ENCODE peak calls at places on chromosomes 13 and 19, in nine cellular contexts. One of them, this sample, is unnamed.

GRCh38 chr13:51501592-51502205 is 48.9 kb upstream of the INTS6 start:
- DNase-seq in lung: no peak
- DNase-seq in brain microvascular endothelial cell: no peak
- DNase-seq in cardiac fibroblast: peak; percentile 79
- DNase-seq in breast epithelium: no peak
- DNase-seq in adrenal gland: no peak
- DNase-seq in GM06990: no peak
- DNase-seq in SK-N-SH: no peak
- DNase-seq in esophagus squamous epithelium: no peak
- DNase-seq in this sample: peak; percentile 46

GRCh38 chr19:55437410-55437809 is 5.7 kb downstream of the SHISA7 start:
- DNase-seq in esophagus squamous epithelium: no peak
- DNase-seq in brain microvascular endothelial cell: peak; percentile 56
- DNase-seq in adrenal gland: peak; percentile 67
- DNase-seq in GM06990: no peak
- DNase-seq in breast epithelium: peak; percentile 68
- DNase-seq in lung: peak; percentile 70
- DNase-seq in SK-N-SH: no peak
- DNase-seq in cardiac fibroblast: peak; percentile 66
- DNase-seq in this sample: peak; percentile 63

GRCh38 chr13:76991432-76991795 is 467 bp upstream of the CLN5 start:
- DNase-seq in brain microvascular endothelial cell: no peak
- DNase-seq in esophagus squamous epithelium: peak; percentile 44
- DNase-seq in breast epithelium: no peak
- DNase-seq in lung: peak; percentile 44
- DNase-seq in SK-N-SH: no peak
- DNase-seq in GM06990: no peak
- DNase-seq in adrenal gland: peak; percentile 28
- DNase-seq in cardiac fibroblast: no peak
- DNase-seq in this sample: no peak

GRCh38 chr19:58261968-58262921 is 16.5 kb upstream of the ZNF8 start:
- DNase-seq in GM06990: no peak
- DNase-seq in brain microvascular endothelial cell: no peak
- DNase-seq in adrenal gland: no peak
- DNase-seq in lung: no peak
- DNase-seq in breast epithelium: no peak
- DNase-seq in SK-N-SH: no peak
- DNase-seq in esophagus squamous epithelium: no peak
- DNase-seq in cardiac fibroblast: peak; percentile 29
- DNase-seq in this sample: peak; percentile 4

GRCh38 chr13:73323615-73324014 is 264.8 kb downstream of the KLF5 start:
- DNase-seq in GM06990: no peak
- DNase-seq in esophagus squamous epithelium: no peak
- DNase-seq in brain microvascular endothelial cell: no peak
- DNase-seq in cardiac fibroblast: no peak
- DNase-seq in SK-N-SH: no peak
- DNase-seq in breast epithelium: no peak
- DNase-seq in lung: no peak
- DNase-seq in adrenal gland: no peak
- DNase-seq in this sample: no peak

GRCh38 chr19:46241676-46242075 is 12.1 kb downstream of the IGFL1 start:
- DNase-seq in adrenal gland: no peak
- DNase-seq in esophagus squamous epithelium: no peak
- DNase-seq in cardiac fibroblast: no peak
- DNase-seq in SK-N-SH: no peak
- DNase-seq in brain microvascular endothelial cell: no peak
- DNase-seq in breast epithelium: no peak
- DNase-seq in GM06990: no peak
- DNase-seq in lung: no peak
- DNase-seq in this sample: no peak

GRCh38 chr19:47713046-47714021 is at the start of gene EHD2:
- DNase-seq in SK-N-SH: peak; percentile 88
- DNase-seq in esophagus squamous epithelium: no peak
- DNase-seq in lung: peak; percentile 74
- DNase-seq in cardiac fibroblast: peak; percentile 81
- DNase-seq in adrenal gland: peak; percentile 68
- DNase-seq in GM06990: no peak
- DNase-seq in brain microvascular endothelial cell: peak; percentile 44
- DNase-seq in breast epithelium: peak; percentile 70
- DNase-seq in this sample: peak; percentile 78

GRCh38 chr19:42284641-42285341 is 15.7 kb downstream of the CIC start:
- DNase-seq in brain microvascular endothelial cell: no peak
- DNase-seq in lung: no peak
- DNase-seq in GM06990: no peak
- DNase-seq in cardiac fibroblast: no peak
- DNase-seq in esophagus squamous epithelium: no peak
- DNase-seq in SK-N-SH: no peak
- DNase-seq in adrenal gland: peak; percentile 43
- DNase-seq in breast epithelium: no peak
- DNase-seq in this sample: no peak

GRCh38 chr19:35944553-35944952 is 8.4 kb downstream of the LRFN3 start:
- DNase-seq in GM06990: no peak
- DNase-seq in SK-N-SH: no peak
- DNase-seq in adrenal gland: no peak
- DNase-seq in esophagus squamous epithelium: no peak
- DNase-seq in brain microvascular endothelial cell: no peak
- DNase-seq in cardiac fibroblast: no peak
- DNase-seq in lung: no peak
- DNase-seq in breast epithelium: no peak
- DNase-seq in this sample: no peak

GRCh38 chr13:54989418-54989817 is 1960.8 kb downstream of the OLFM4 start:
- DNase-seq in GM06990: no peak
- DNase-seq in adrenal gland: no peak
- DNase-seq in lung: no peak
- DNase-seq in esophagus squamous epithelium: no peak
- DNase-seq in breast epithelium: no peak
- DNase-seq in brain microvascular endothelial cell: no peak
- DNase-seq in SK-N-SH: no peak
- DNase-seq in cardiac fibroblast: no peak
- DNase-seq in this sample: no peak

GRCh38 chr13:94967183-94968039 is 255.1 kb upstream of the SOX21 start:
- DNase-seq in adrenal gland: peak; percentile 11
- DNase-seq in breast epithelium: no peak
- DNase-seq in SK-N-SH: peak; percentile 79
- DNase-seq in brain microvascular endothelial cell: no peak
- DNase-seq in esophagus squamous epithelium: no peak
- DNase-seq in GM06990: peak; percentile 24
- DNase-seq in lung: no peak
- DNase-seq in cardiac fibroblast: no peak
- DNase-seq in this sample: peak; percentile 8

DNA sequence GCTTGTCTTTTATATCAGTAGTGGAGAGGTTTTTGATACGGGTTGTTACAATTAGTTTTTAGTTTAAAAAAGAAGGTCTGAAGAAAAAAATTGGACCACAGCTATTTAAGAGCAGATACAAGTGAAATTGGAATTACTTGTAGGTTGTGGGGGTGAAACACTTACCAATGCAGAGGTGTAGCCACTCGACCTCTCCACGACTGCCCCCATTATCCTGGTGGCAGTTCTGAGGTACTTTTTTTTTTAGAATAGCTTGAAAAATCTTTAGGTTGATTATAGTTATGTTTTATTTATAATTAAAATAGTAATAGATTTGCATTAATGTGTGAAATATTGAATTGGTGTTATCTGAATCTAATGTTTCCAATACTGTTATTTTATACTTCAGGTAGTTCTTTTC is 60.7 kb downstream of the PAN3 start:
- DNase-seq in brain microvascular endothelial cell: no peak
- DNase-seq in esophagus squamous epithelium: no peak
- DNase-seq in GM06990: no peak
- DNase-seq in lung: no peak
- DNase-seq in adrenal gland: no peak
- DNase-seq in breast epithelium: no peak
- DNase-seq in SK-N-SH: no peak
- DNase-seq in cardiac fibroblast: no peak
- DNase-seq in this sample: no peak
- TF ChIP-seq CTCF in brain microvascular endothelial cell: peak; percentile 22
- TF ChIP-seq CTCF in esophagus squamous epithelium: no peak
- TF ChIP-seq CTCF in GM06990: no peak
- TF ChIP-seq CTCF in lung: no peak
- TF ChIP-seq CTCF in adrenal gland: no peak
- TF ChIP-seq CTCF in breast epithelium: no peak
- TF ChIP-seq CTCF in SK-N-SH: no peak
- TF ChIP-seq CTCF in cardiac fibroblast: peak; percentile 11
- TF ChIP-seq CTCF in this sample: peak; percentile 24

GRCh38 chr13:32428581-32429072 is 697 bp upstream of the N4BP2L1 start:
- DNase-seq in SK-N-SH: no peak
- DNase-seq in breast epithelium: no peak
- DNase-seq in cardiac fibroblast: no peak
- DNase-seq in brain microvascular endothelial cell: no peak
- DNase-seq in adrenal gland: no peak
- DNase-seq in GM06990: no peak
- DNase-seq in lung: no peak
- DNase-seq in esophagus squamous epithelium: no peak
- DNase-seq in this sample: no peak

GRCh38 chr13:32426981-32427851 is 714 bp downstream of the N4BP2L1 start:
- DNase-seq in cardiac fibroblast: peak; percentile 19
- DNase-seq in lung: peak; percentile 51
- DNase-seq in SK-N-SH: peak; percentile 80
- DNase-seq in GM06990: peak; percentile 79
- DNase-seq in esophagus squamous epithelium: no peak
- DNase-seq in adrenal gland: peak; percentile 46
- DNase-seq in brain microvascular endothelial cell: no peak
- DNase-seq in breast epithelium: peak; percentile 62
- DNase-seq in this sample: peak; percentile 13

GRCh38 chr13:32427852-32428580 is at the start of gene N4BP2L1:
- DNase-seq in GM06990: peak; percentile 87
- DNase-seq in lung: peak; percentile 74
- DNase-seq in breast epithelium: peak; percentile 64
- DNase-seq in cardiac fibroblast: peak; percentile 44
- DNase-seq in adrenal gland: peak; percentile 67
- DNase-seq in SK-N-SH: peak; percentile 87
- DNase-seq in brain microvascular endothelial cell: peak; percentile 22
- DNase-seq in esophagus squamous epithelium: peak; percentile 45
- DNase-seq in this sample: peak; percentile 36

GRCh38 chr13:32425158-32425557 is 2.8 kb downstream of the N4BP2L1 start:
- DNase-seq in breast epithelium: no peak
- DNase-seq in brain microvascular endothelial cell: no peak
- DNase-seq in adrenal gland: no peak
- DNase-seq in GM06990: no peak
- DNase-seq in lung: no peak
- DNase-seq in cardiac fibroblast: no peak
- DNase-seq in esophagus squamous epithelium: no peak
- DNase-seq in SK-N-SH: no peak
- DNase-seq in this sample: no peak

DNA sequence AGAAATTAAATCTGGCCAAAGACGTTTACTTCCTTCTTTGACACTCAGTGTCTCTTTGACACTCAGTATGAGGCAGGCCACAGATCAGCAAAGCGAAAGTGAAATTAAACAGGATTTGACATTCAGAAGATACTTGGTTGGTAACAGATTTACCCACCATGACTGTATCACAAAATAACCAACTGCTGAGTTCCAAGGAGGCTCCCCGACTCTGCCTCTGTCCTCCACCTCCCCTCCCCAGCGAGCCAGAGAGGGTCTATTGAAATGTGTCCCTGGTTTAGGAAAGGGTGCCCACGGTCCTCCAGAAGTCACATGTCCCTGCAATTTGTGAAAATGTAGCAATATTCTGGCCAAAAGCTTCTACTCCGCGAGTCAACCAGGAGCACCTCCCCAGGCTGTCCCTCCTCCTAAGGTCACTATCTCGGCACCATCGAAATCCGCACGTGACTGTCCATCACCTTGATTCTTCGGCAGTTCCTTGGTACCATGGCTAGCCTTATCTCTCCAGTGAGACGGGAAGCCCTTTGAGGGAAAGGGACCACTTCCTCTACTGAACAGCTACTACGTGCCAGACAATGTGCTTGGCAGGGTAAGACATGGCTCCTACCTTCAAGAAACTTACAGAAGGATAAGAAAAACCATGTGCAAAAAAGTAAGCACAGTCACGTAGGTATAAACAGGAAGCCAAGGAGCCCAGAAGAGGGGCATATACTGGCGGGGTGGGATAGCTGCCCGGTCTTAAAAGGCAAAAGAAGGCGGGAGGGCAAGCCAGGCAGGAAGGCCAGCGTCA is 1.5 kb downstream of the N4BP2L1 start:
- DNase-seq in lung: no peak
- DNase-seq in brain microvascular endothelial cell: no peak
- DNase-seq in SK-N-SH: no peak
- DNase-seq in esophagus squamous epithelium: no peak
- DNase-seq in adrenal gland: no peak
- DNase-seq in breast epithelium: no peak
- DNase-seq in cardiac fibroblast: peak; percentile 34
- DNase-seq in GM06990: peak; percentile 65
- DNase-seq in this sample: peak; percentile 9
- H3K4me3 ChIP-seq in lung: peak overlapping the region; percentile 74
- H3K4me3 ChIP-seq in brain microvascular endothelial cell: peak overlapping the region; percentile 66
- H3K4me3 ChIP-seq in SK-N-SH: peak overlapping the region; percentile 71
- H3K4me3 ChIP-seq in esophagus squamous epithelium: peak overlapping the region; percentile 71
- H3K4me3 ChIP-seq in adrenal gland: peak overlapping the region; percentile 87
- H3K4me3 ChIP-seq in breast epithelium: peak overlapping the region; percentile 84
- H3K4me3 ChIP-seq in cardiac fibroblast: peak overlapping the region; percentile 58
- H3K4me3 ChIP-seq in GM06990: peak overlapping the region; percentile 82
- H3K4me3 ChIP-seq in this sample: peak overlapping the region; percentile 66

GRCh38 chr19:660793-661426 is 2.1 kb downstream of the RNF126 start:
- DNase-seq in cardiac fibroblast: no peak
- DNase-seq in lung: no peak
- DNase-seq in breast epithelium: no peak
- DNase-seq in esophagus squamous epithelium: no peak
- DNase-seq in GM06990: no peak
- DNase-seq in SK-N-SH: no peak
- DNase-seq in adrenal gland: peak; percentile 62
- DNase-seq in brain microvascular endothelial cell: no peak
- DNase-seq in this sample: no peak

GRCh38 chr19:657611-658010 is 5.4 kb downstream of the RNF126 start:
- DNase-seq in cardiac fibroblast: no peak
- DNase-seq in SK-N-SH: no peak
- DNase-seq in adrenal gland: no peak
- DNase-seq in GM06990: no peak
- DNase-seq in esophagus squamous epithelium: no peak
- DNase-seq in lung: no peak
- DNase-seq in brain microvascular endothelial cell: no peak
- DNase-seq in breast epithelium: no peak
- DNase-seq in this sample: no peak

GRCh38 chr19:658059-658839 is 4.8 kb downstream of the RNF126 start:
- DNase-seq in brain microvascular endothelial cell: no peak
- DNase-seq in cardiac fibroblast: no peak
- DNase-seq in breast epithelium: no peak
- DNase-seq in SK-N-SH: no peak
- DNase-seq in adrenal gland: no peak
- DNase-seq in esophagus squamous epithelium: no peak
- DNase-seq in lung: no peak
- DNase-seq in GM06990: no peak
- DNase-seq in this sample: no peak

GRCh38 chr19:656751-657559 is 6.1 kb downstream of the RNF126 start:
- DNase-seq in breast epithelium: no peak
- DNase-seq in esophagus squamous epithelium: no peak
- DNase-seq in GM06990: no peak
- DNase-seq in SK-N-SH: no peak
- DNase-seq in adrenal gland: no peak
- DNase-seq in brain microvascular endothelial cell: no peak
- DNase-seq in cardiac fibroblast: no peak
- DNase-seq in lung: no peak
- DNase-seq in this sample: no peak

GRCh38 chr19:658916-659839 is 3.8 kb downstream of the RNF126 start:
- DNase-seq in SK-N-SH: no peak
- DNase-seq in brain microvascular endothelial cell: peak; percentile 35
- DNase-seq in GM06990: no peak
- DNase-seq in cardiac fibroblast: peak; percentile 78
- DNase-seq in breast epithelium: no peak
- DNase-seq in esophagus squamous epithelium: no peak
- DNase-seq in adrenal gland: peak; percentile 55
- DNase-seq in lung: no peak
- DNase-seq in this sample: peak; percentile 47
- TF ChIP-seq CTCF in SK-N-SH: no peak
- TF ChIP-seq CTCF in brain microvascular endothelial cell: no peak
- TF ChIP-seq CTCF in GM06990: no peak
- TF ChIP-seq CTCF in cardiac fibroblast: no peak
- TF ChIP-seq CTCF in breast epithelium: no peak
- TF ChIP-seq CTCF in esophagus squamous epithelium: no peak
- TF ChIP-seq CTCF in adrenal gland: no peak
- TF ChIP-seq CTCF in lung: no peak
- TF ChIP-seq CTCF in this sample: no peak

GRCh38 chr19:11356074-11356397 is 804 bp downstream of the PLPPR2 start:
- DNase-seq in lung: no peak
- DNase-seq in brain microvascular endothelial cell: no peak
- DNase-seq in adrenal gland: no peak
- DNase-seq in cardiac fibroblast: no peak
- DNase-seq in breast epithelium: no peak
- DNase-seq in GM06990: no peak
- DNase-seq in esophagus squamous epithelium: no peak
- DNase-seq in SK-N-SH: no peak
- DNase-seq in this sample: no peak
- H3K4me3 ChIP-seq in lung: no peak overlapping the region
- H3K4me3 ChIP-seq in brain microvascular endothelial cell: peak overlapping the region; percentile 64
- H3K4me3 ChIP-seq in adrenal gland: peak overlapping the region; percentile 88
- H3K4me3 ChIP-seq in cardiac fibroblast: peak overlapping the region; percentile 70
- H3K4me3 ChIP-seq in breast epithelium: peak overlapping the region; percentile 78
- H3K4me3 ChIP-seq in GM06990: no peak overlapping the region
- H3K4me3 ChIP-seq in esophagus squamous epithelium: peak overlapping the region; percentile 57
- H3K4me3 ChIP-seq in SK-N-SH: peak overlapping the region; percentile 70
- H3K4me3 ChIP-seq in this sample: peak overlapping the region; percentile 94

This sample was measured in fibroblast of the aortic adventitia.